ENCODE peak calls at places on chromosomes 16 and 17, in six cellular contexts. V is stomach, Q is tibial artery, L is aorta, T is thoracic aorta, J is Peyer's patch. C is an unnamed sample. For H3K27me3, the result is how much of the 10 kb centered on the place peaks cover.

GRCh38 chr17:51820252-51820651 is 338.3 kb downstream of the CA10 start:
- DNase-seq in T (no peak), J (no peak), V (no peak), Q (no peak), L (no peak), C (no peak)

GRCh38 chr17:39673335-39674081 is 5.3 kb downstream of the PNMT start:
- DNase-seq in J (no peak), L (no peak), Q (no peak), V (no peak), T (no peak), C (peak)

GRCh38 chr17:72775914-72776313 is 316.6 kb downstream of the SLC39A11 start:
- DNase-seq in L (no peak), V (no peak), J (no peak), Q (no peak), T (no peak), C (no peak)

GRCh38 chr17:19409509-19409908 is 1.5 kb upstream of the RNF112 start:
- DNase-seq in L (no peak), Q (no peak), V (no peak), J (no peak), T (no peak), C (no peak)

GRCh38 chr16:83227336-83227735 is 580.4 kb upstream of the HSBP1 start:
- DNase-seq in J (no peak), Q (no peak), L (no peak), V (no peak), T (no peak), C (no peak)

GRCh38 chr16:74480150-74481029 is 59.1 kb upstream of the CLEC18B start:
- DNase-seq in L (no peak), J (peak), V (peak), T (no peak), Q (no peak), C (peak)

GRCh38 chr16:1678500-1679098 is 520 bp downstream of the JPT2 start:
- DNase-seq in L (peak), V (peak), T (no peak), Q (peak), J (peak), C (no peak)

GRCh38 chr16:84056933-84057332 is 14.3 kb upstream of the SLC38A8 start:
- DNase-seq in V (no peak), T (no peak), L (no peak), Q (no peak), J (peak), C (peak)

GRCh38 chr16:2142942-2143868 is 5.2 kb upstream of the RAB26 start:
- DNase-seq in L (no peak), J (no peak), T (no peak), Q (no peak), V (no peak), C (no peak)

GRCh38 chr17:2282297-2282873 is 21.2 kb downstream of the SMG6 start:
- DNase-seq in Q (no peak), J (no peak), L (no peak), T (no peak), V (no peak), C (no peak)

GRCh38 chr16:11391576-11391975 is 46.3 kb downstream of the RMI2 start:
- DNase-seq in T (no peak), V (peak), L (peak), J (no peak), Q (no peak), C (no peak)

DNA sequence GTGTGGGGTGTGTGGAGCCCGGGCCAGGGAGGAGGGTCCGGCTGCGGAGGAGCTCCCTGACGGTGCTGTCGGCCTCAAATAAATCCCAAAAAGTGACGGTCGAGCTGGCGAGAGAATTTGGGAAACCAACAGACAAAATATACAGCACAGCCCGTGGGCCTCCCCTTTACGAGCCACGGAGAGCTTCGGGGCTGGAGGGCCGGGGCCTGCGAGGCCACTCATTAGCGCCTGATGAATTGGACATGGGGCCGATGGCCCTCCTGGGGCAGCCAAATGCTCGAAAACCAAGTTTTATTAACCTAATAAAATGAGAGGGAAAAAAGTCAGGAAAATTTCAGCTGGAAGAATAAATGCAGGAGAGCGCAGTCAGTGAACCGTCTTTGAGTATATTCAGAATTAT is 249.3 kb downstream of the C16orf95 start:
- DNase-seq in J (no peak), V (no peak), T (no peak), L (no peak), Q (no peak), C (no peak)
- H3K27me3 ChIP-seq in J (under half), V (half or more), T (under half), L (under half), Q (under half), C (under half)

DNA sequence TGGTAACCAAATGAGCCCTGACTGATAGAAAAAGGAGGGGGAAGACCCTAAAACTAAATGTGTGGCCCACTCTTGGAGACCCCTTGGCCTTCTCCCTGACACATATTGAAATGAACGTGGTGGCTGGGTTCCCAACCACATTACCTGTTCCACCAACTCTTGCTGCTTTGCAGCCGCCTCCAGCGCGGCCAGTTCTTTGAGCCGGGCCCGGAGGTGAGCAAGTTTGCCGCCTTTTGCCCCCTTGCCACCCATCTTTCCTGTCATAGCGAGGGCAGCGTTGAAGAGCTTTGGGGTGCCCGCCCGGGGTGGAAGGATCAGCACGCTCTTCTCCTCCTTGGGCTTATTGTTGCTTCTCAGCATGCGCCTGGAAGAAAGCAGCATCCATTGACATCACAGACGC is 83.2 kb downstream of the CNGB1 start:
- DNase-seq in L (no peak), Q (no peak), V (no peak), T (no peak), J (no peak), C (no peak)
- H3K27me3 ChIP-seq in L (under half), Q (half or more), V (under half), T (under half), J (under half), C (half or more)

GRCh38 chr16:86011532-86011931 is 112.6 kb downstream of the IRF8 start:
- DNase-seq in Q (no peak), L (peak), T (no peak), V (no peak), J (no peak), C (no peak)
- H3K27me3 ChIP-seq in Q (under half), L (under half), T (under half), V (under half), J (under half), C (under half)

GRCh38 chr16:58460219-58460610 is 39.7 kb upstream of the NDRG4 start:
- DNase-seq in L (no peak), T (no peak), V (no peak), J (no peak), Q (no peak), C (no peak)
- H3K27me3 ChIP-seq in L (under half), T (under half), V (under half), J (under half), Q (under half), C (under half)

GRCh38 chr17:57357830-57358426 is 101.6 kb downstream of the MSI2 start:
- DNase-seq in V (no peak), J (peak), Q (no peak), L (no peak), T (no peak), C (no peak)

GRCh38 chr17:57356153-57356721 is 99.9 kb downstream of the MSI2 start:
- DNase-seq in V (peak), Q (no peak), J (no peak), L (no peak), T (no peak), C (no peak)

GRCh38 chr17:57355090-57355859 is 99.0 kb downstream of the MSI2 start:
- DNase-seq in Q (no peak), J (no peak), V (peak), T (no peak), L (no peak), C (no peak)

GRCh38 chr17:57356722-57357391 is 100.5 kb downstream of the MSI2 start:
- DNase-seq in V (peak), Q (no peak), J (peak), T (no peak), L (no peak), C (no peak)

GRCh38 chr17:57357392-57357784 is 101.1 kb downstream of the MSI2 start:
- DNase-seq in V (peak), L (no peak), Q (no peak), J (no peak), T (no peak), C (peak)
- H3K27me3 ChIP-seq in V (under half), L (under half), Q (under half), J (under half), T (under half), C (under half)